ENCODE peak calls at places on chromosomes 3 and 15, in eight cellular contexts. P, M, L, D, J, Q, B and A are unnamed samples.

GRCh38 chr15:41796457-41796856 is 22.2 kb downstream of the MAPKBP1 start:
- DNase-seq in J (no peak), P (no peak), L (no peak), M (no peak), D (no peak), Q (no peak), B (no peak), A (no peak)

GRCh38 chr3:149850787-149851582 is 38.0 kb downstream of the RNF13 start:
- DNase-seq in M (no peak), J (no peak), D (no peak), Q (peak; percentile 18), P (no peak), L (peak; percentile 17), B (peak; percentile 5), A (no peak)

GRCh38 chr3:149020196-149020838 is 29.0 kb downstream of the GYG1 start:
- DNase-seq in D (no peak), M (no peak), Q (peak; percentile 42), P (peak; percentile 77), J (no peak), L (no peak), B (peak; percentile 38), A (no peak)

GRCh38 chr3:146468234-146468931 is 978 bp downstream of the PLSCR2 start:
- DNase-seq in B (no peak), M (no peak), J (no peak), Q (no peak), L (no peak), D (no peak), P (no peak), A (no peak)

GRCh38 chr3:13263770-13264467 is 156.2 kb downstream of the NUP210 start:
- DNase-seq in J (no peak), Q (peak; percentile 61), M (no peak), D (no peak), P (no peak), L (no peak), B (no peak), A (no peak)

GRCh38 chr3:36488077-36488789 is 107.9 kb downstream of the STAC start:
- DNase-seq in Q (no peak), J (no peak), B (no peak), M (no peak), D (no peak), L (no peak), P (no peak), A (no peak)

GRCh38 chr3:30285188-30286006 is 321.0 kb upstream of the TGFBR2 start:
- DNase-seq in M (no peak), D (no peak), B (no peak), J (no peak), Q (no peak), L (no peak), P (no peak), A (no peak)

GRCh38 chr15:52438047-52438446 is 90.6 kb downstream of the MYO5A start:
- DNase-seq in L (no peak), J (no peak), B (no peak), Q (peak; percentile 33), M (no peak), D (no peak), P (no peak), A (no peak)

GRCh38 chr3:42654331-42655201 is 1.1 kb downstream of the ZBTB47 start:
- DNase-seq in L (peak; percentile 47), D (peak; percentile 42), Q (peak; percentile 81), B (peak; percentile 56), J (peak; percentile 76), P (peak; percentile 35), M (peak; percentile 65), A (peak; percentile 82)

GRCh38 chr3:168653255-168653654 is 557.5 kb upstream of the GOLIM4 start:
- DNase-seq in Q (no peak), M (no peak), B (no peak), J (no peak), D (no peak), P (no peak), L (no peak), A (no peak)

GRCh38 chr3:140198242-140198641 is 263.3 kb downstream of the CLSTN2 start:
- DNase-seq in D (no peak), L (no peak), B (no peak), M (no peak), P (no peak), J (no peak), Q (no peak), A (no peak)

GRCh38 chr15:92232317-92232716 is 161.4 kb upstream of the ST8SIA2 start:
- DNase-seq in L (no peak), M (no peak), Q (no peak), B (no peak), P (no peak), J (no peak), D (no peak), A (no peak)
- TF ChIP-seq CTCF in L (no peak), M (no peak), Q (no peak), B (no peak), P (no peak), J (no peak), D (no peak), A (no peak)

GRCh38 chr3:56785499-56785898 is 16.2 kb downstream of the ARHGEF3 start:
- DNase-seq in B (no peak), P (no peak), L (no peak), D (no peak), J (no peak), M (no peak), Q (no peak), A (no peak)
- H3K4me1 ChIP-seq in B (peaks cover 99% of the 10 kb centered on the region), P (peaks cover 16% of the 10 kb centered on the region), L (no peaks in the 10 kb centered on the region), D (peaks cover 51% of the 10 kb centered on the region), J (peaks cover 13% of the 10 kb centered on the region), M (peaks cover 25% of the 10 kb centered on the region), Q (peaks cover 82% of the 10 kb centered on the region), A (peaks cover 97% of the 10 kb centered on the region)

GRCh38 chr3:16357191-16357590 is 92.2 kb downstream of the OXNAD1 start:
- DNase-seq in D (no peak), M (no peak), B (no peak), L (no peak), J (no peak), Q (no peak), P (peak; percentile 49), A (no peak)
- TF ChIP-seq CTCF in D (no peak), M (no peak), B (no peak), L (no peak), J (no peak), Q (no peak), P (no peak), A (no peak)

DNA sequence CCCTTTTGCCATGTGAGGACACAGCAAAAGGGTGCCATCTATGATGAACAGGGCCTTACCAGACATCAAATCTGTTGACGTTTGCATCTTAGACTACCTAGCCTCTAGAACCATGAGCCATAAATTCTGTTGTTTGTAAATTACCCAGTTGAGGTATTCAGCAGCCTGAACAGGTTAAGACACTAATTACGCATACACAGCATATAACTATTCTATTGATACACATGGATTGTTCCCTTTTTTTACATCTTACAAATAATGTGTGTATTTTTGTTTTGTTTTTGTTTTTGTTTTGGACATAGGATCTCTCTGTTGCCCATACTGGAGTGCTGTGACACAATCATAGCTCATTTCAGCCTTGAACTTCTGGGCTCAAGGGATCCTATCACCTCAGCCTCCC is 255.5 kb downstream of the OPA1 start:
- DNase-seq in B (no peak), L (no peak), D (no peak), J (no peak), P (no peak), M (no peak), Q (no peak), A (no peak)
- H3K4me1 ChIP-seq in B (peaks cover 27% of the 10 kb centered on the region), L (peaks cover 9% of the 10 kb centered on the region), D (peaks cover 26% of the 10 kb centered on the region), J (no peaks in the 10 kb centered on the region), P (peaks cover 12% of the 10 kb centered on the region), M (peaks cover 43% of the 10 kb centered on the region), Q (peaks cover 18% of the 10 kb centered on the region), A (peaks cover 30% of the 10 kb centered on the region)

GRCh38 chr15:29451201-29451781 is 181.7 kb upstream of the NSMCE3 start:
- DNase-seq in D (no peak), P (no peak), M (no peak), B (no peak), L (peak; percentile 18), Q (no peak), J (no peak), A (no peak)
- TF ChIP-seq CTCF in D (no peak), P (no peak), M (no peak), B (no peak), L (peak; percentile 5), Q (no peak), J (no peak), A (no peak)

GRCh38 chr15:74406992-74407705 is 26.6 kb downstream of the SEMA7A start:
- DNase-seq in P (peak; percentile 94), B (no peak), Q (no peak), J (peak; percentile 64), M (no peak), D (no peak), L (peak; percentile 39), A (no peak)

GRCh38 chr15:74406517-74406916 is 27.2 kb downstream of the SEMA7A start:
- DNase-seq in L (no peak), M (no peak), B (no peak), J (no peak), P (no peak), Q (no peak), D (no peak), A (no peak)

GRCh38 chr15:74403981-74404563 is 29.7 kb downstream of the SEMA7A start:
- DNase-seq in M (no peak), L (no peak), D (no peak), P (no peak), J (peak; percentile 59), B (no peak), Q (no peak), A (no peak)

GRCh38 chr15:74403590-74403919 is 30.2 kb downstream of the SEMA7A start:
- DNase-seq in L (no peak), Q (no peak), D (no peak), B (no peak), P (no peak), M (no peak), J (no peak), A (no peak)

DNA sequence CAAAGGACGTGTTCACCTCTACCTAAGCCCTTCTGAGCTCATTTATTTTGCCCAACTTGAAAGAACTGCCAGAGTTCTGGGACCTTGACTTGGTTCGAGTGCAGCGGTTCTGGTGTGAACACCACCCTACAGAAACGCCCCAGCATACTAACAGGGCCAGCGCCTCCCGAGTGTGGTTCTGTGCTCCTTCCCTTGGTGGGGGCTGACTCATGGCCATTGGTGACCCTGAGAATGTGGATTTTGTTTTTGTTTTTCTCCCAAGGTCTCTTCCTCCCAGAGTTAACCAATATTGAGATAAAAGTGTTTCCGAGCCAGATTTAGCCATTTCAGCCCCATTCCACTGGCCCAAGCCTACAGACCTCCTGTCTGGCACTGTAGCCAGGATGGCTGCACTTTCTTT is 27.9 kb downstream of the SEMA7A start:
- DNase-seq in J (peak; percentile 62), Q (no peak), P (no peak), B (no peak), L (no peak), M (no peak), D (no peak), A (no peak)
- H3K4me1 ChIP-seq in J (peaks cover 31% of the 10 kb centered on the region), Q (peaks cover 15% of the 10 kb centered on the region), P (peaks cover 75% of the 10 kb centered on the region), B (peaks cover 37% of the 10 kb centered on the region), L (no peaks in the 10 kb centered on the region), M (peaks cover 6% of the 10 kb centered on the region), D (peaks cover 5% of the 10 kb centered on the region), A (peaks cover 14% of the 10 kb centered on the region)